ENCODE peak calls at places on chromosomes 3 and 15, in seven cellular contexts. One of them, this sample, is unnamed.

GRCh38 chr15:52112203-52112750 is 298 bp downstream of the BCL2L10 start:
- DNase-seq in HFF-Myc: no peak
- DNase-seq in progenitor cell of endocrine pancreas: no peak
- DNase-seq in right atrium auricular region: peak; percentile 54
- DNase-seq in astrocyte of the spinal cord: no peak
- DNase-seq in GM12864: no peak
- DNase-seq in nephron progenitor cell: no peak
- DNase-seq in this sample: no peak

GRCh38 chr3:161252143-161252542 is 31.0 kb downstream of the NMD3 start:
- DNase-seq in HFF-Myc: no peak
- DNase-seq in GM12864: no peak
- DNase-seq in right atrium auricular region: no peak
- DNase-seq in progenitor cell of endocrine pancreas: no peak
- DNase-seq in astrocyte of the spinal cord: no peak
- DNase-seq in nephron progenitor cell: no peak
- DNase-seq in this sample: no peak

GRCh38 chr3:8494332-8494731 is 7.3 kb upstream of the LMCD1 start:
- DNase-seq in GM12864: no peak
- DNase-seq in right atrium auricular region: no peak
- DNase-seq in nephron progenitor cell: no peak
- DNase-seq in progenitor cell of endocrine pancreas: no peak
- DNase-seq in HFF-Myc: no peak
- DNase-seq in astrocyte of the spinal cord: no peak
- DNase-seq in this sample: no peak

GRCh38 chr3:141308588-141309218 is 59.6 kb upstream of the ZBTB38 start:
- DNase-seq in progenitor cell of endocrine pancreas: peak; percentile 42
- DNase-seq in GM12864: no peak
- DNase-seq in nephron progenitor cell: peak; percentile 60
- DNase-seq in HFF-Myc: no peak
- DNase-seq in astrocyte of the spinal cord: peak; percentile 42
- DNase-seq in right atrium auricular region: peak; percentile 58
- DNase-seq in this sample: no peak

GRCh38 chr3:175410251-175410650 is 551.1 kb downstream of the NAALADL2 start:
- DNase-seq in GM12864: no peak
- DNase-seq in astrocyte of the spinal cord: peak; percentile 46
- DNase-seq in right atrium auricular region: no peak
- DNase-seq in progenitor cell of endocrine pancreas: no peak
- DNase-seq in nephron progenitor cell: no peak
- DNase-seq in HFF-Myc: peak; percentile 81
- DNase-seq in this sample: no peak

GRCh38 chr3:120823156-120823555 is 80.6 kb downstream of the GTF2E1 start:
- DNase-seq in progenitor cell of endocrine pancreas: no peak
- DNase-seq in astrocyte of the spinal cord: no peak
- DNase-seq in nephron progenitor cell: no peak
- DNase-seq in right atrium auricular region: no peak
- DNase-seq in HFF-Myc: no peak
- DNase-seq in GM12864: no peak
- DNase-seq in this sample: no peak

GRCh38 chr15:83378921-83379561 is 68.1 kb upstream of the SH3GL3 start:
- DNase-seq in right atrium auricular region: no peak
- DNase-seq in HFF-Myc: no peak
- DNase-seq in astrocyte of the spinal cord: no peak
- DNase-seq in nephron progenitor cell: no peak
- DNase-seq in progenitor cell of endocrine pancreas: no peak
- DNase-seq in GM12864: no peak
- DNase-seq in this sample: no peak

GRCh38 chr3:125585595-125586223 is 9.6 kb downstream of the OSBPL11 start:
- DNase-seq in astrocyte of the spinal cord: peak; percentile 73
- DNase-seq in HFF-Myc: peak; percentile 79
- DNase-seq in right atrium auricular region: peak; percentile 66
- DNase-seq in nephron progenitor cell: peak; percentile 66
- DNase-seq in progenitor cell of endocrine pancreas: peak; percentile 40
- DNase-seq in GM12864: no peak
- DNase-seq in this sample: no peak

GRCh38 chr3:122730240-122730639 is 49.6 kb downstream of the PARP14 start:
- DNase-seq in progenitor cell of endocrine pancreas: no peak
- DNase-seq in HFF-Myc: no peak
- DNase-seq in GM12864: no peak
- DNase-seq in right atrium auricular region: no peak
- DNase-seq in astrocyte of the spinal cord: no peak
- DNase-seq in nephron progenitor cell: no peak
- DNase-seq in this sample: no peak

GRCh38 chr3:141550926-141551665 is 64.3 kb downstream of the RASA2 start:
- DNase-seq in nephron progenitor cell: no peak
- DNase-seq in astrocyte of the spinal cord: no peak
- DNase-seq in GM12864: no peak
- DNase-seq in progenitor cell of endocrine pancreas: no peak
- DNase-seq in HFF-Myc: no peak
- DNase-seq in right atrium auricular region: no peak
- DNase-seq in this sample: no peak

GRCh38 chr15:63573533-63573932 is 23.7 kb upstream of the FBXL22 start:
- DNase-seq in nephron progenitor cell: no peak
- DNase-seq in right atrium auricular region: no peak
- DNase-seq in astrocyte of the spinal cord: no peak
- DNase-seq in GM12864: no peak
- DNase-seq in progenitor cell of endocrine pancreas: no peak
- DNase-seq in HFF-Myc: no peak
- DNase-seq in this sample: no peak

GRCh38 chr15:72342385-72342784 is 22.4 kb upstream of the CELF6 start:
- DNase-seq in progenitor cell of endocrine pancreas: no peak
- DNase-seq in nephron progenitor cell: peak; percentile 32
- DNase-seq in right atrium auricular region: no peak
- DNase-seq in HFF-Myc: no peak
- DNase-seq in astrocyte of the spinal cord: no peak
- DNase-seq in GM12864: no peak
- DNase-seq in this sample: no peak

GRCh38 chr3:64244011-64244942 is 19.0 kb upstream of the PRICKLE2 start:
- DNase-seq in astrocyte of the spinal cord: peak; percentile 35
- DNase-seq in nephron progenitor cell: no peak
- DNase-seq in GM12864: no peak
- DNase-seq in HFF-Myc: no peak
- DNase-seq in right atrium auricular region: no peak
- DNase-seq in progenitor cell of endocrine pancreas: no peak
- DNase-seq in this sample: no peak

GRCh38 chr15:84734794-84735479 is 13.5 kb upstream of the ZNF592 start:
- DNase-seq in progenitor cell of endocrine pancreas: peak; percentile 25
- DNase-seq in astrocyte of the spinal cord: peak; percentile 64
- DNase-seq in HFF-Myc: no peak
- DNase-seq in nephron progenitor cell: peak; percentile 40
- DNase-seq in GM12864: peak; percentile 87
- DNase-seq in right atrium auricular region: no peak
- DNase-seq in this sample: peak; percentile 29

GRCh38 chr3:117868766-117869165 is 1159.2 kb downstream of the TUSC7 start:
- DNase-seq in GM12864: no peak
- DNase-seq in HFF-Myc: no peak
- DNase-seq in astrocyte of the spinal cord: no peak
- DNase-seq in nephron progenitor cell: no peak
- DNase-seq in progenitor cell of endocrine pancreas: no peak
- DNase-seq in right atrium auricular region: no peak
- DNase-seq in this sample: no peak

GRCh38 chr15:59699810-59700431 is 10.8 kb upstream of the BNIP2 start:
- DNase-seq in progenitor cell of endocrine pancreas: no peak
- DNase-seq in right atrium auricular region: no peak
- DNase-seq in HFF-Myc: no peak
- DNase-seq in astrocyte of the spinal cord: no peak
- DNase-seq in nephron progenitor cell: no peak
- DNase-seq in GM12864: no peak
- DNase-seq in this sample: no peak

GRCh38 chr3:79297242-79297641 is 470.6 kb downstream of the ROBO1 start:
- DNase-seq in progenitor cell of endocrine pancreas: no peak
- DNase-seq in HFF-Myc: peak; percentile 87
- DNase-seq in GM12864: no peak
- DNase-seq in right atrium auricular region: no peak
- DNase-seq in nephron progenitor cell: no peak
- DNase-seq in astrocyte of the spinal cord: peak; percentile 93
- DNase-seq in this sample: no peak

GRCh38 chr15:27449041-27449440 is 478.1 kb downstream of the GABRG3 start:
- DNase-seq in right atrium auricular region: no peak
- DNase-seq in nephron progenitor cell: no peak
- DNase-seq in progenitor cell of endocrine pancreas: no peak
- DNase-seq in HFF-Myc: no peak
- DNase-seq in GM12864: no peak
- DNase-seq in astrocyte of the spinal cord: peak; percentile 36
- DNase-seq in this sample: no peak

GRCh38 chr3:104628185-104628789 is 738.4 kb upstream of the ALCAM start:
- DNase-seq in HFF-Myc: peak; percentile 37
- DNase-seq in GM12864: no peak
- DNase-seq in astrocyte of the spinal cord: peak; percentile 69
- DNase-seq in progenitor cell of endocrine pancreas: no peak
- DNase-seq in right atrium auricular region: no peak
- DNase-seq in nephron progenitor cell: no peak
- DNase-seq in this sample: no peak

GRCh38 chr3:59046839-59047238 is 3.0 kb downstream of the CFAP20DC start:
- DNase-seq in HFF-Myc: no peak
- DNase-seq in astrocyte of the spinal cord: no peak
- DNase-seq in nephron progenitor cell: no peak
- DNase-seq in progenitor cell of endocrine pancreas: no peak
- DNase-seq in GM12864: no peak
- DNase-seq in right atrium auricular region: no peak
- DNase-seq in this sample: no peak

GRCh38 chr3:152865675-152866074 is 30.7 kb downstream of the P2RY1 start:
- DNase-seq in right atrium auricular region: no peak
- DNase-seq in GM12864: no peak
- DNase-seq in astrocyte of the spinal cord: no peak
- DNase-seq in progenitor cell of endocrine pancreas: no peak
- DNase-seq in HFF-Myc: no peak
- DNase-seq in nephron progenitor cell: no peak
- DNase-seq in this sample: no peak

GRCh38 chr3:105823149-105823866 is 45.5 kb downstream of the CBLB start:
- DNase-seq in HFF-Myc: peak; percentile 49
- DNase-seq in progenitor cell of endocrine pancreas: no peak
- DNase-seq in astrocyte of the spinal cord: peak; percentile 94
- DNase-seq in right atrium auricular region: no peak
- DNase-seq in nephron progenitor cell: no peak
- DNase-seq in GM12864: no peak
- DNase-seq in this sample: no peak

GRCh38 chr3:12644297-12644937 is 19.5 kb downstream of the RAF1 start:
- DNase-seq in nephron progenitor cell: no peak
- DNase-seq in astrocyte of the spinal cord: peak; percentile 60
- DNase-seq in right atrium auricular region: no peak
- DNase-seq in progenitor cell of endocrine pancreas: no peak
- DNase-seq in HFF-Myc: no peak
- DNase-seq in GM12864: no peak
- DNase-seq in this sample: no peak

GRCh38 chr3:170848294-170848917 is 21.6 kb downstream of the RPL22L1 start:
- DNase-seq in progenitor cell of endocrine pancreas: no peak
- DNase-seq in HFF-Myc: no peak
- DNase-seq in right atrium auricular region: no peak
- DNase-seq in GM12864: no peak
- DNase-seq in astrocyte of the spinal cord: peak; percentile 49
- DNase-seq in nephron progenitor cell: no peak
- DNase-seq in this sample: no peak
- TF ChIP-seq CTCF in progenitor cell of endocrine pancreas: peak; percentile 34
- TF ChIP-seq CTCF in HFF-Myc: peak; percentile 12
- TF ChIP-seq CTCF in right atrium auricular region: peak; percentile 53
- TF ChIP-seq CTCF in GM12864: no peak
- TF ChIP-seq CTCF in astrocyte of the spinal cord: peak; percentile 32
- TF ChIP-seq CTCF in nephron progenitor cell: peak; percentile 17
- TF ChIP-seq CTCF in this sample: no peak

GRCh38 chr15:39685999-39686613 is 96.5 kb downstream of the FSIP1 start:
- DNase-seq in nephron progenitor cell: peak; percentile 53
- DNase-seq in HFF-Myc: no peak
- DNase-seq in right atrium auricular region: no peak
- DNase-seq in progenitor cell of endocrine pancreas: peak; percentile 18
- DNase-seq in GM12864: no peak
- DNase-seq in astrocyte of the spinal cord: peak; percentile 64
- DNase-seq in this sample: no peak
- TF ChIP-seq CTCF in nephron progenitor cell: peak; percentile 88
- TF ChIP-seq CTCF in HFF-Myc: peak; percentile 68
- TF ChIP-seq CTCF in right atrium auricular region: peak; percentile 82
- TF ChIP-seq CTCF in progenitor cell of endocrine pancreas: peak; percentile 88
- TF ChIP-seq CTCF in GM12864: peak; percentile 72
- TF ChIP-seq CTCF in astrocyte of the spinal cord: peak; percentile 70
- TF ChIP-seq CTCF in this sample: peak; percentile 90

GRCh38 chr3:53342353-53342752 is 5.0 kb downstream of the DCP1A start:
- DNase-seq in progenitor cell of endocrine pancreas: no peak
- DNase-seq in HFF-Myc: no peak
- DNase-seq in astrocyte of the spinal cord: peak; percentile 24
- DNase-seq in nephron progenitor cell: no peak
- DNase-seq in right atrium auricular region: no peak
- DNase-seq in GM12864: no peak
- DNase-seq in this sample: no peak

GRCh38 chr3:53346514-53346913 is 829 bp downstream of the DCP1A start:
- DNase-seq in GM12864: no peak
- DNase-seq in right atrium auricular region: no peak
- DNase-seq in HFF-Myc: no peak
- DNase-seq in nephron progenitor cell: peak; percentile 15
- DNase-seq in progenitor cell of endocrine pancreas: no peak
- DNase-seq in astrocyte of the spinal cord: peak; percentile 26
- DNase-seq in this sample: no peak

GRCh38 chr3:53346922-53347260 is 452 bp downstream of the DCP1A start:
- DNase-seq in HFF-Myc: no peak
- DNase-seq in astrocyte of the spinal cord: no peak
- DNase-seq in right atrium auricular region: no peak
- DNase-seq in nephron progenitor cell: no peak
- DNase-seq in progenitor cell of endocrine pancreas: no peak
- DNase-seq in GM12864: no peak
- DNase-seq in this sample: no peak

GRCh38 chr3:53350652-53351051 is 3.3 kb upstream of the DCP1A start:
- DNase-seq in right atrium auricular region: no peak
- DNase-seq in nephron progenitor cell: no peak
- DNase-seq in HFF-Myc: no peak
- DNase-seq in astrocyte of the spinal cord: no peak
- DNase-seq in progenitor cell of endocrine pancreas: no peak
- DNase-seq in GM12864: no peak
- DNase-seq in this sample: no peak

DNA sequence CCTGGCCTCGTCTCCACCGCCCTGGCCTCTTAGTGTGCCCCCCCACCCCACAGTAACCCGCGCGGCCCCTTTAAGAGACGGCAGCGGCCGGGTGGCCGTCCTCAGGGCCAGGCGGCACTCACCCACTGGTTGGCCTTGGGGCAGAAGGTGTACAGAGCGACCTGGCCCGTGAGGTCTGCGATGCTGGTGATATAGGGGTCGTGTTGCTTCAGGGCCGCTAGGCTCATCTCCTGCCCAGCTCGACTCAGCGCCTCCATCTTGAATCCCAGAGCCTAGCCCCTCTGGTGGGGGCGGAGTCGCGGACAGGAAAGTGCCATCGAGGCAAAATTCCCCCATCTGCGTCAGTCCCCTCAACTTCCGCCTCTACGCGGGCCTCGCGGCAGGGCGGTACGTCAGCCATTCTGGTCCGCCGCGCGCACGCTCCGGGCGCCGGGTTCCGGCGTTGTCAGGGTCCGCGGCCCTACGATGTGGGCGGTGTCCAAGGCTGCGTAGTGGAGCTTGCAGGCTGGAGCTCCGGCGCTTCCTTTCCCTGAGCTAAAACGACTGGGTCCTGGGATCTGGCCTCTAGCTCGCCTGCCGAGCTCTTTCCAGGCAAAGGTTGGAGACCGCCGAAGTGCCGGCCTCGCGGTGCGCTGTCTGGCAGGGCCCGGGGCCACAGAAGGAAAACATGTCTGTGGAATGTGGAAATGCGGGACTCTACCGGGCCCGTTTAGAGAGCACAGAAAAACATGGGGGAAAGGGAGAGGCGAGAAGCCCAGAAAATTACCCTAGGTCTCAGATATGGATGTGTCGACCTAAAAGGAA is at the start of gene DCP1A:
- DNase-seq in astrocyte of the spinal cord: peak; percentile 98
- DNase-seq in nephron progenitor cell: peak; percentile 95
- DNase-seq in right atrium auricular region: peak; percentile 97
- DNase-seq in GM12864: peak; percentile 91
- DNase-seq in progenitor cell of endocrine pancreas: peak; percentile 93
- DNase-seq in HFF-Myc: peak; percentile 90
- DNase-seq in this sample: peak; percentile 98
- TF ChIP-seq CTCF in astrocyte of the spinal cord: no peak
- TF ChIP-seq CTCF in nephron progenitor cell: no peak
- TF ChIP-seq CTCF in right atrium auricular region: no peak
- TF ChIP-seq CTCF in GM12864: no peak
- TF ChIP-seq CTCF in progenitor cell of endocrine pancreas: no peak
- TF ChIP-seq CTCF in HFF-Myc: no peak
- TF ChIP-seq CTCF in this sample: no peak

GRCh38 chr15:70259030-70259424 is 161.3 kb upstream of the TLE3 start:
- DNase-seq in right atrium auricular region: peak; percentile 80
- DNase-seq in nephron progenitor cell: peak; percentile 45
- DNase-seq in GM12864: no peak
- DNase-seq in astrocyte of the spinal cord: peak; percentile 48
- DNase-seq in progenitor cell of endocrine pancreas: no peak
- DNase-seq in HFF-Myc: no peak
- DNase-seq in this sample: no peak
- TF ChIP-seq CTCF in right atrium auricular region: no peak
- TF ChIP-seq CTCF in nephron progenitor cell: no peak
- TF ChIP-seq CTCF in GM12864: no peak
- TF ChIP-seq CTCF in astrocyte of the spinal cord: no peak
- TF ChIP-seq CTCF in progenitor cell of endocrine pancreas: no peak
- TF ChIP-seq CTCF in HFF-Myc: no peak
- TF ChIP-seq CTCF in this sample: no peak

This sample was measured in mesothelial cell of epicardium.